ENCODE peak calls at places on chromosomes 4 and X, in five cellular contexts. W, E, B, G and O are unnamed samples.

GRCh38 chrX:19799319-19800182 is 87.8 kb downstream of the SH3KBP1 start:
- DNase-seq in E (no peak), G (peak), B (peak), W (no peak), O (no peak)

GRCh38 chrX:118823263-118824172 is at the start of gene ZCCHC12:
- DNase-seq in E (no peak), G (peak), W (peak), B (peak), O (peak)

GRCh38 chr4:112173593-112174559 is 28.6 kb downstream of the FAM241A start:
- DNase-seq in B (no peak), W (no peak), G (no peak), E (no peak), O (no peak)

GRCh38 chr4:124970011-124970410 is 257.5 kb upstream of the ANKRD50 start:
- DNase-seq in G (peak), B (no peak), E (no peak), W (no peak), O (no peak)

GRCh38 chrX:118976599-118977340 is 2.4 kb downstream of the LONRF3 start:
- DNase-seq in W (no peak), B (no peak), G (no peak), E (no peak), O (peak)

GRCh38 chr4:17324431-17324830 is 187.5 kb downstream of the QDPR start:
- DNase-seq in B (peak), W (no peak), G (peak), E (no peak), O (peak)

GRCh38 chr4:124887738-124888137 is 175.2 kb upstream of the ANKRD50 start:
- DNase-seq in B (no peak), E (no peak), G (no peak), W (no peak), O (no peak)

GRCh38 chrX:10395179-10395578 is 225.2 kb downstream of the MID1 start:
- DNase-seq in B (no peak), W (no peak), G (no peak), E (no peak), O (no peak)

GRCh38 chrX:70434352-70434866 is 10.2 kb upstream of the DLG3 start:
- DNase-seq in W (no peak), E (no peak), G (peak), B (peak), O (peak)

GRCh38 chr4:129641179-129641578 is 545.2 kb downstream of the C4orf33 start:
- DNase-seq in E (peak), B (peak), W (no peak), G (peak), O (no peak)

GRCh38 chrX:14083783-14084182 is 54.1 kb upstream of the GEMIN8 start:
- DNase-seq in E (no peak), B (no peak), G (no peak), W (no peak), O (no peak)

GRCh38 chr4:78662661-78663060 is 111.1 kb downstream of the ANXA3 start:
- DNase-seq in E (no peak), G (no peak), B (no peak), W (no peak), O (no peak)

GRCh38 chr4:78659665-78660064 is 108.1 kb downstream of the ANXA3 start:
- DNase-seq in W (no peak), E (no peak), B (no peak), G (no peak), O (no peak)

GRCh38 chr4:78660559-78660958 is 109.0 kb downstream of the ANXA3 start:
- DNase-seq in G (no peak), W (no peak), B (no peak), E (no peak), O (no peak)

GRCh38 chr4:78661086-78661690 is 109.6 kb downstream of the ANXA3 start:
- DNase-seq in W (no peak), G (no peak), E (no peak), B (no peak), O (no peak)

GRCh38 chr4:78661923-78662521 is 110.5 kb downstream of the ANXA3 start:
- DNase-seq in W (no peak), B (peak), G (peak), E (no peak), O (no peak)
- H3K4me3 ChIP-seq in W (no peak), B (no peak), G (no peak), E (no peak), O (no peak)

GRCh38 chr4:139782926-139783542 is 117.4 kb downstream of the MGST2 start:
- DNase-seq in G (no peak), W (no peak), B (no peak), E (no peak), O (no peak)

GRCh38 chr4:139779653-139780052 is 114.0 kb downstream of the MGST2 start:
- DNase-seq in W (no peak), E (no peak), G (no peak), B (no peak), O (no peak)

GRCh38 chr4:139785356-139785755 is 119.7 kb downstream of the MGST2 start:
- DNase-seq in B (no peak), W (no peak), G (no peak), E (no peak), O (no peak)

GRCh38 chr4:139786494-139787354 is 121.1 kb downstream of the MGST2 start:
- DNase-seq in E (no peak), W (no peak), G (peak), B (no peak), O (no peak)

DNA sequence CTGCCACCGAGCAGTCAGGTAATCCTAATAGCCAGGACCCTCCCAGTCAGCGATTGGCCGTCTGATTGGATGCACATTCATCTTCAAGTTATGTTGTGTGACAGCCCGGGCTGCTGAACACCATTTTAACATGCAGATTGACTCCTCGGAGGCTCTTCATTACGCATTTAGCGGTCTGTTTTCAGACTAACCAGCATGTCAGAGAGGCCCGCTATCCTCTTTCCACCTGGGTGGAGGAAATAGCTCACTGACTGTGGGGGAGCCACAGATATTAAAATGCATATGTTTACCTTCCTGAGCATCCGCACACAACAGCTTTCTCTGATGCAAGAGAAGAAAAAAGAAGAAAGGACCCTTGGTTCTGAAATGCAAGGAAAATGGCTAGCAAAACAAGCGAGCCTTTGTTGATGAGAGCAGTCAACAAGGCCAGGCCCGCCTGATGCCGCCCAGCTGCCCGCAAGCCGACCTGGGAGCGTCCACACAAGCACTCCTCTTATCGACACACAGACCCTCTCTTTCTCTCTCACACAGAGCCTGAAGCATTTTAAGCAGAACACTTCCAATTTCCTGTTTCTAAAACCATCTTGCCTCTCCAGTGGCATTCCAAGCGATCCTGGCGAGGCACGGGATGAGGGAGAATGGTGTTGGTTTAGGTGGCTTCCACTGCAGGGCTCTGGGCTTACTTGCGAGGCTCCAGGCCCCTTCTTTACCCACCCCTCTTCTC is 118.3 kb downstream of the MGST2 start:
- DNase-seq in E (no peak), G (no peak), W (no peak), B (no peak), O (no peak)
- H3K4me3 ChIP-seq in E (no peak), G (no peak), W (no peak), B (no peak), O (no peak)

GRCh38 chr4:108466936-108467902 is 153.2 kb upstream of the RPL34 start:
- DNase-seq in G (peak), E (peak), B (no peak), W (no peak), O (no peak)
- H3K4me3 ChIP-seq in G (no peak), E (no peak), B (no peak), W (peak), O (no peak)

GRCh38 chrX:2711441-2711840 is 20.3 kb downstream of the CD99 start:
- DNase-seq in E (no peak), W (no peak), G (no peak), B (no peak), O (no peak)

GRCh38 chrX:2708601-2709200 is 17.6 kb downstream of the CD99 start:
- DNase-seq in W (no peak), E (no peak), B (no peak), G (no peak), O (no peak)

GRCh38 chrX:2708016-2708415 is 16.9 kb downstream of the CD99 start:
- DNase-seq in E (no peak), W (no peak), B (no peak), G (no peak), O (no peak)

GRCh38 chrX:2710496-2710895 is 19.4 kb downstream of the CD99 start:
- DNase-seq in G (no peak), B (no peak), E (no peak), W (no peak), O (no peak)

GRCh38 chrX:2710041-2710471 is 19.0 kb downstream of the CD99 start:
- DNase-seq in G (peak), B (peak), W (no peak), E (peak), O (no peak)
- H3K4me3 ChIP-seq in G (peak), B (no peak), W (peak), E (peak), O (no peak)

DNA sequence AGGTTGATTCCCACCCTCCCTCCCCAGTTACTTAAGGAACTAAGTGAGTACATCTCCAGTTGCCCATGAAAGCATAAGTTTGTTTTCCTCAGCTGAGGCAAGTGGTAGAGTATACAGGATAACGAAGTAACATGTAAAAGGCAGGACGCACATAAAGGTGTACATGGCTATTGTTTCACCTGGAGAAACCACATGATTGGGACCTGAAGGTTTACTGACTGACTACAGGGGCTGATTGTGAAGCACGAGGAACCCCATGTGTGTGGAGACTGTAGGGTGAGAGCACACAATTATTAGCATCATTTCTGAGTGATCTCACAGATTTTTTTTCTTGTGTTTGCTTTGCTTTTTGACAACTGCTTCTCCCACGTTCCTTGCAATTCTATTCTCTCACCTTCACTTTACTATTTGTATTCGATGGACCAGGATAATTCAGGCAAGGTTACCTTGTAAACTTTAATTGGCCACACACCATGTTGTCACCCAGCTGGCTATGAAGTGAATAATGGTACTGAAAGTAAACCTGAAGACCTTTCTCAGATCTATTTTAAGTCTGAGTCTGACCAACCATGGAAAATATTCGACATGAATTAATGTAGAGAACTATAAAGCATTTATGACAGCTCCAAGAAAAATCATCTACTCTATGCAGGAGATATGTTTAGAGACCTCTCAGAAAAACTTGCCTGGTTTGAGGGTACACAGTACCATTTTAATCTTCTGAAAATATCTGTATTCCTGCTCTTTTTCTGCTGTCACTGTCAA is 102.5 kb upstream of the MYOZ2 start:
- DNase-seq in W (no peak), B (no peak), E (no peak), G (no peak), O (no peak)
- H3K4me3 ChIP-seq in W (no peak), B (no peak), E (no peak), G (no peak), O (no peak)

GRCh38 chr4:127810551-127810950 is 28.4 kb downstream of the HSPA4L start:
- DNase-seq in W (no peak), G (no peak), B (no peak), E (no peak), O (no peak)

GRCh38 chr4:127809173-127809800 is 27.2 kb downstream of the HSPA4L start:
- DNase-seq in W (no peak), E (no peak), B (peak), G (peak), O (no peak)
- H3K4me3 ChIP-seq in W (no peak), E (no peak), B (no peak), G (no peak), O (no peak)

GRCh38 chrX:7926501-7926900 is 712 bp downstream of the PNPLA4 start:
- DNase-seq in G (peak), E (no peak), B (no peak), W (no peak), O (no peak)
- H3K4me3 ChIP-seq in G (peak), E (peak), B (peak), W (peak), O (peak)

DNA sequence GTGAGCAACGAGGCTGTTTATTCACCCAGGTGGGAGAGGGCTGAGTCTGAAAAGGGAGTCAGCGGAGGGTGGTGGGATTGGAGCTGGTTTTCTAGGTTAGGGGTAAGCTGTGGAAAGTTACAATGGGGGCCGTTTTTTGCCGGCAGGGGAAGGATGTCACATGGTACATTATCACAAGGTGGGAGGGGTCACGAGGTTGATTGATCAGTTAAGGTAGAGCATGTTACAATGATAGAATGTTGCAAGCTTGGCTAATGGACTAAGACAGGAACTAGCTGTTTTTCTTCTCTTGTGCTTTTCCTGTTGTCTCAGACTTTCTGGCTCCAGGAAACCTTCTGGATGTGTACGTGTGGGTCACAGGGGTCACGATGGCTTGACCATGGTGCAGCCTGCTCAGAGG is 536.3 kb upstream of the HTR2C start:
- DNase-seq in B (no peak), G (no peak), W (no peak), E (no peak), O (no peak)
- H3K4me3 ChIP-seq in B (no peak), G (no peak), W (no peak), E (no peak), O (no peak)